ENCODE peak calls at places on chromosome 1, in eight cellular contexts. One of them, this sample, is unnamed.

GRCh38 chr1:224563666-224564065 is 52.5 kb upstream of the CNIH3 start:
- DNase-seq in A549: no peak
- DNase-seq in pancreas: no peak
- DNase-seq in psoas muscle: no peak
- DNase-seq in tibial nerve: no peak
- DNase-seq in ascending aorta: no peak
- DNase-seq in AG04450: no peak
- DNase-seq in mammary epithelial cell: no peak
- DNase-seq in this sample: no peak

GRCh38 chr1:200180821-200181220 is 153.3 kb downstream of the NR5A2 start:
- DNase-seq in mammary epithelial cell: peak; percentile 12
- DNase-seq in ascending aorta: no peak
- DNase-seq in pancreas: peak; percentile 46
- DNase-seq in tibial nerve: no peak
- DNase-seq in A549: peak; percentile 40
- DNase-seq in psoas muscle: no peak
- DNase-seq in AG04450: no peak
- DNase-seq in this sample: no peak

GRCh38 chr1:152413909-152414308 is at the start of gene CRNN:
- DNase-seq in pancreas: no peak
- DNase-seq in ascending aorta: no peak
- DNase-seq in tibial nerve: no peak
- DNase-seq in A549: no peak
- DNase-seq in mammary epithelial cell: no peak
- DNase-seq in AG04450: no peak
- DNase-seq in psoas muscle: no peak
- DNase-seq in this sample: no peak

GRCh38 chr1:149937779-149938178 is 1.1 kb upstream of the MTMR11 start:
- DNase-seq in AG04450: no peak
- DNase-seq in pancreas: no peak
- DNase-seq in A549: no peak
- DNase-seq in ascending aorta: no peak
- DNase-seq in psoas muscle: no peak
- DNase-seq in tibial nerve: no peak
- DNase-seq in mammary epithelial cell: no peak
- DNase-seq in this sample: no peak

GRCh38 chr1:20981903-20982695 is 194.6 kb downstream of the EIF4G3 start:
- DNase-seq in A549: no peak
- DNase-seq in psoas muscle: no peak
- DNase-seq in mammary epithelial cell: peak; percentile 16
- DNase-seq in pancreas: no peak
- DNase-seq in ascending aorta: no peak
- DNase-seq in tibial nerve: no peak
- DNase-seq in AG04450: no peak
- DNase-seq in this sample: no peak

GRCh38 chr1:202323731-202324130 is 18.0 kb downstream of the UBE2T start:
- DNase-seq in tibial nerve: no peak
- DNase-seq in AG04450: no peak
- DNase-seq in ascending aorta: peak; percentile 4
- DNase-seq in psoas muscle: no peak
- DNase-seq in mammary epithelial cell: no peak
- DNase-seq in pancreas: no peak
- DNase-seq in A549: no peak
- DNase-seq in this sample: no peak

GRCh38 chr1:223106856-223107255 is 36.2 kb downstream of the TLR5 start:
- DNase-seq in ascending aorta: no peak
- DNase-seq in psoas muscle: no peak
- DNase-seq in pancreas: no peak
- DNase-seq in mammary epithelial cell: no peak
- DNase-seq in AG04450: no peak
- DNase-seq in tibial nerve: no peak
- DNase-seq in A549: no peak
- DNase-seq in this sample: no peak

GRCh38 chr1:96361961-96362360 is 359.6 kb upstream of the PTBP2 start:
- DNase-seq in ascending aorta: no peak
- DNase-seq in AG04450: no peak
- DNase-seq in tibial nerve: no peak
- DNase-seq in mammary epithelial cell: no peak
- DNase-seq in A549: no peak
- DNase-seq in psoas muscle: no peak
- DNase-seq in pancreas: no peak
- DNase-seq in this sample: no peak

GRCh38 chr1:186155594-186155993 is 219.5 kb downstream of the TPR start:
- DNase-seq in A549: peak; percentile 38
- DNase-seq in pancreas: no peak
- DNase-seq in ascending aorta: no peak
- DNase-seq in mammary epithelial cell: peak; percentile 71
- DNase-seq in tibial nerve: no peak
- DNase-seq in AG04450: peak; percentile 34
- DNase-seq in psoas muscle: no peak
- DNase-seq in this sample: no peak

GRCh38 chr1:162916407-162916806 is 55.4 kb upstream of the CCDC190 start:
- DNase-seq in A549: no peak
- DNase-seq in psoas muscle: no peak
- DNase-seq in AG04450: no peak
- DNase-seq in tibial nerve: no peak
- DNase-seq in mammary epithelial cell: peak; percentile 73
- DNase-seq in pancreas: no peak
- DNase-seq in ascending aorta: no peak
- DNase-seq in this sample: no peak

GRCh38 chr1:50570064-50570463 is 146.8 kb upstream of the DMRTA2 start:
- DNase-seq in tibial nerve: no peak
- DNase-seq in pancreas: no peak
- DNase-seq in AG04450: no peak
- DNase-seq in mammary epithelial cell: no peak
- DNase-seq in psoas muscle: no peak
- DNase-seq in A549: no peak
- DNase-seq in ascending aorta: no peak
- DNase-seq in this sample: no peak

GRCh38 chr1:175016073-175016722 is 7.0 kb downstream of the MRPS14 start:
- DNase-seq in tibial nerve: no peak
- DNase-seq in A549: no peak
- DNase-seq in pancreas: no peak
- DNase-seq in ascending aorta: no peak
- DNase-seq in AG04450: no peak
- DNase-seq in mammary epithelial cell: no peak
- DNase-seq in psoas muscle: no peak
- DNase-seq in this sample: no peak

GRCh38 chr1:100458925-100459814 is 78.8 kb upstream of the GPR88 start:
- DNase-seq in ascending aorta: peak; percentile 83
- DNase-seq in A549: peak; percentile 31
- DNase-seq in mammary epithelial cell: peak; percentile 57
- DNase-seq in pancreas: peak; percentile 46
- DNase-seq in tibial nerve: peak; percentile 86
- DNase-seq in psoas muscle: peak; percentile 68
- DNase-seq in AG04450: peak; percentile 71
- DNase-seq in this sample: peak; percentile 45

GRCh38 chr1:154598871-154599635 is 8.9 kb downstream of the ADAR start:
- DNase-seq in AG04450: no peak
- DNase-seq in tibial nerve: no peak
- DNase-seq in mammary epithelial cell: no peak
- DNase-seq in psoas muscle: no peak
- DNase-seq in pancreas: no peak
- DNase-seq in A549: no peak
- DNase-seq in ascending aorta: no peak
- DNase-seq in this sample: no peak

GRCh38 chr1:29703596-29703995 is 467.3 kb downstream of the PTPRU start:
- DNase-seq in tibial nerve: peak; percentile 8
- DNase-seq in pancreas: no peak
- DNase-seq in mammary epithelial cell: peak; percentile 45
- DNase-seq in psoas muscle: no peak
- DNase-seq in ascending aorta: no peak
- DNase-seq in A549: peak; percentile 65
- DNase-seq in AG04450: no peak
- DNase-seq in this sample: peak; percentile 17

GRCh38 chr1:31637915-31638673 is 6.6 kb downstream of the PEF1 start:
- DNase-seq in AG04450: no peak
- DNase-seq in psoas muscle: no peak
- DNase-seq in tibial nerve: no peak
- DNase-seq in mammary epithelial cell: peak; percentile 58
- DNase-seq in A549: no peak
- DNase-seq in ascending aorta: no peak
- DNase-seq in pancreas: no peak
- DNase-seq in this sample: no peak

GRCh38 chr1:29542476-29543015 is 306.2 kb downstream of the PTPRU start:
- DNase-seq in psoas muscle: no peak
- DNase-seq in pancreas: no peak
- DNase-seq in A549: no peak
- DNase-seq in tibial nerve: no peak
- DNase-seq in ascending aorta: peak; percentile 47
- DNase-seq in AG04450: no peak
- DNase-seq in mammary epithelial cell: no peak
- DNase-seq in this sample: no peak

GRCh38 chr1:150507912-150508864 is at the start of gene ECM1:
- DNase-seq in A549: peak; percentile 59
- DNase-seq in pancreas: no peak
- DNase-seq in AG04450: peak; percentile 46
- DNase-seq in mammary epithelial cell: peak; percentile 62
- DNase-seq in tibial nerve: peak; percentile 63
- DNase-seq in ascending aorta: peak; percentile 75
- DNase-seq in psoas muscle: peak; percentile 59
- DNase-seq in this sample: peak; percentile 0

GRCh38 chr1:241677171-241677570 is 25.1 kb downstream of the WDR64 start:
- DNase-seq in psoas muscle: no peak
- DNase-seq in tibial nerve: no peak
- DNase-seq in ascending aorta: no peak
- DNase-seq in A549: no peak
- DNase-seq in pancreas: no peak
- DNase-seq in mammary epithelial cell: no peak
- DNase-seq in AG04450: no peak
- DNase-seq in this sample: no peak

GRCh38 chr1:64073705-64074104 is 129.7 kb upstream of the UBE2U start:
- DNase-seq in A549: no peak
- DNase-seq in psoas muscle: no peak
- DNase-seq in tibial nerve: no peak
- DNase-seq in pancreas: no peak
- DNase-seq in AG04450: no peak
- DNase-seq in ascending aorta: no peak
- DNase-seq in mammary epithelial cell: peak; percentile 64
- DNase-seq in this sample: no peak

DNA sequence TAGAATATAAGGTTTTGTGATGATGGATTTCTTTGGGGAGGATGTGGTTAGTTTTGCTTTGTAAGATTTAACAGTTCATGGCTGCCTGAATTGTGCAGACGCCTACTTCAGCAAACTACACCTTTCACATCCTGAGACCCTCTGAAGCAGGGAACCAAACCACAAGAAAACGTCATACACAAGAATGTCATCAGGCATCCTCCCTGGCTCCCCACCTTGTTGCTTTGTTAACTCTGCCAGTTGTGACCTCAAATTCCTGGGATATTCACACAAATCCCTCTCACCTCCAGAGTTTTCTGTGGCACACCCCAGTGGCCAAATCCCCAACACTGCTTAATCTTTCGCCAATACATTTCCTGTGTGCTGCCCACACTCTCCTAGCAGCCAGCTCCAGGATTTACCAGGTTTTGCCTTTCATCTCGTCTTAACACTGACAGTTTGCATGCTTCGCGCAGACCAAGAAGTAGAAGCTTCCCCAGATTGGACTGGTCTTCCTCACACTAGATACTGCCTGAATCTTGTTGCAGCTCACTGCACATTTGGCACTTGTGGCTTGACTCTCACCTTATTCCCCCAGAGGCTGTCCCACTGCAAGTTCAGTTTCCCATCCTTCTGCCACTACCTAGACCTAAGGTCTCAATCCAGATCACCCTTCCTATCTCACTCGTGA is 51.1 kb upstream of the CTTNBP2NL start:
- DNase-seq in ascending aorta: no peak
- DNase-seq in mammary epithelial cell: no peak
- DNase-seq in tibial nerve: no peak
- DNase-seq in psoas muscle: no peak
- DNase-seq in AG04450: no peak
- DNase-seq in pancreas: no peak
- DNase-seq in A549: no peak
- DNase-seq in this sample: no peak
- H3K4me3 ChIP-seq in ascending aorta: no peak overlapping the region
- H3K4me3 ChIP-seq in mammary epithelial cell: no peak overlapping the region
- H3K4me3 ChIP-seq in tibial nerve: no peak overlapping the region
- H3K4me3 ChIP-seq in psoas muscle: no peak overlapping the region
- H3K4me3 ChIP-seq in AG04450: no peak overlapping the region
- H3K4me3 ChIP-seq in pancreas: no peak overlapping the region
- H3K4me3 ChIP-seq in A549: no peak overlapping the region
- H3K4me3 ChIP-seq in this sample: no peak overlapping the region

GRCh38 chr1:161037661-161038522 is 872 bp downstream of the TSTD1 start:
- DNase-seq in mammary epithelial cell: no peak
- DNase-seq in pancreas: no peak
- DNase-seq in ascending aorta: no peak
- DNase-seq in psoas muscle: no peak
- DNase-seq in A549: no peak
- DNase-seq in tibial nerve: no peak
- DNase-seq in AG04450: no peak
- DNase-seq in this sample: no peak
- H3K27ac ChIP-seq in mammary epithelial cell: peak overlapping the region; percentile 44
- H3K27ac ChIP-seq in pancreas: peak overlapping the region; percentile 66
- H3K27ac ChIP-seq in ascending aorta: no peak overlapping the region
- H3K27ac ChIP-seq in psoas muscle: no peak overlapping the region
- H3K27ac ChIP-seq in A549: no peak overlapping the region
- H3K27ac ChIP-seq in tibial nerve: peak overlapping the region; percentile 73
- H3K27ac ChIP-seq in AG04450: no peak overlapping the region
- H3K27ac ChIP-seq in this sample: peak overlapping the region; percentile 36

GRCh38 chr1:180854001-180854400 is 58.7 kb upstream of the KIAA1614 start:
- DNase-seq in tibial nerve: no peak
- DNase-seq in ascending aorta: no peak
- DNase-seq in A549: no peak
- DNase-seq in AG04450: no peak
- DNase-seq in psoas muscle: no peak
- DNase-seq in mammary epithelial cell: no peak
- DNase-seq in pancreas: no peak
- DNase-seq in this sample: no peak
- H3K4me3 ChIP-seq in tibial nerve: no peak overlapping the region
- H3K4me3 ChIP-seq in ascending aorta: no peak overlapping the region
- H3K4me3 ChIP-seq in A549: no peak overlapping the region
- H3K4me3 ChIP-seq in AG04450: no peak overlapping the region
- H3K4me3 ChIP-seq in psoas muscle: no peak overlapping the region
- H3K4me3 ChIP-seq in mammary epithelial cell: no peak overlapping the region
- H3K4me3 ChIP-seq in pancreas: no peak overlapping the region
- H3K4me3 ChIP-seq in this sample: no peak overlapping the region

DNA sequence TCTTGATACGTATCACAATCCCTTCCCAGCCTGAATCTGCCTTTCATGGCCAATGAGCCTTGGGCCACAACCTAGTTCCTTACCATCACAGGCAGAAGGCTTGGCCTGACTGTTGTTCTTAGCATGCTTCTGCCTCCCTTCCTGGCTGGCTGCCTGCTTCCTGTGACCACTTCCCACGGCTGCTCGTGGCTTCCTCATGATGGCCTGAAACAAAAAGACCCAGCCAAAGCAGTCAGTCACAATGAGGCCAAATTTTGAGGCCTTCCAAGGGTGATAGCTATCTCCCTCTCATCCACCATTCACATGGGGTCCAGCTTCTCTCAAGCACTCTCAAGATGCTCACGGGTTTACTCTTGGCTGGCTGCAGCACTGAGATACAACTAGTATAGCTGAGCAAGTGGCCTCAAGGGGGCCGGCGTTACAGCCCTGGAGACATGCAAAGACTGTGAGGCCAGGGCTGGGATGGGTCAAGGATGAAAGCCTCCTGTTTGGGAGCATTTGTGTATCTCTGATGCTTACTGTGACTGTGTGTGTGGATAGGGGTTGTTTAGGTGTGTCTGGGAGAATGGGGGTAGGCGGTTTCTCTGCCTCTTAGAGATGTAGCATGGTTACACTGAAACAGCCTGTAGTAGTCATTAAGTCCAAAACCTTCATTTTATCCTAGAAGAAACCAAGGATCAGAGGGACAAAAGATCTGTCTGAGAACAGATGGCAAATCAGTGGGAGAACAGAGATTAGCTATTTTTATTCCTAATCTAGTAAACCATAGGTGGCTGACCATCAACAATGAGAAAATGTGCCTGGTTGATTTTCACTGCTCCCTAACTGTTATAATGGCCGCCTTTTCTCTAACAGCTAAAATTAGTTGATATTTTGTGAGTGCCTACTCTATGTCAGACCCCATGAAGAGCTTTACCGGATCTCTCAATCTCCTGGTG is 5.4 kb upstream of the TOE1 start:
- DNase-seq in pancreas: no peak
- DNase-seq in ascending aorta: no peak
- DNase-seq in tibial nerve: peak; percentile 29
- DNase-seq in mammary epithelial cell: no peak
- DNase-seq in psoas muscle: peak; percentile 50
- DNase-seq in A549: no peak
- DNase-seq in AG04450: no peak
- DNase-seq in this sample: no peak
- H3K27ac ChIP-seq in pancreas: no peak overlapping the region
- H3K27ac ChIP-seq in ascending aorta: no peak overlapping the region
- H3K27ac ChIP-seq in tibial nerve: no peak overlapping the region
- H3K27ac ChIP-seq in mammary epithelial cell: no peak overlapping the region
- H3K27ac ChIP-seq in psoas muscle: peak overlapping the region; percentile 23
- H3K27ac ChIP-seq in A549: no peak overlapping the region
- H3K27ac ChIP-seq in AG04450: no peak overlapping the region
- H3K27ac ChIP-seq in this sample: peak overlapping the region; percentile 79

This sample was measured in dorsolateral prefrontal cortex.